ENCODE peak calls at places on chromosome 17, in four cellular contexts. One of them, this sample, is unnamed.
A peak's percentile ranks its signal among the peaks of the same experiment; 100 is the strongest.

GRCh38 chr17:72572604-72573491 is 452.0 kb downstream of the SOX9 start:
- DNase-seq in CD8-positive, alpha-beta T cell: no peak
- DNase-seq in heart right ventricle: no peak
- DNase-seq in right cardiac atrium: no peak
- DNase-seq in this sample: no peak

GRCh38 chr17:66006654-66007053 is 185.3 kb downstream of the CEP112 start:
- DNase-seq in CD8-positive, alpha-beta T cell: no peak
- DNase-seq in heart right ventricle: no peak
- DNase-seq in right cardiac atrium: no peak
- DNase-seq in this sample: no peak

GRCh38 chr17:58527949-58528348 is 13.5 kb upstream of the MTMR4 start:
- DNase-seq in heart right ventricle: no peak
- DNase-seq in right cardiac atrium: no peak
- DNase-seq in CD8-positive, alpha-beta T cell: no peak
- DNase-seq in this sample: no peak

GRCh38 chr17:34121311-34121710 is 133.8 kb upstream of the CCL2 start:
- DNase-seq in CD8-positive, alpha-beta T cell: no peak
- DNase-seq in right cardiac atrium: no peak
- DNase-seq in heart right ventricle: no peak
- DNase-seq in this sample: no peak

GRCh38 chr17:2800367-2800766 is 4.1 kb downstream of the RAP1GAP2 start:
- DNase-seq in CD8-positive, alpha-beta T cell: no peak
- DNase-seq in heart right ventricle: no peak
- DNase-seq in right cardiac atrium: peak; percentile 21
- DNase-seq in this sample: no peak

GRCh38 chr17:75319818-75320691 is 30.8 kb upstream of the SLC25A19 start:
- DNase-seq in right cardiac atrium: no peak
- DNase-seq in heart right ventricle: no peak
- DNase-seq in CD8-positive, alpha-beta T cell: no peak
- DNase-seq in this sample: no peak

GRCh38 chr17:7132511-7133094 is 18.0 kb upstream of the ASGR2 start:
- DNase-seq in right cardiac atrium: no peak
- DNase-seq in CD8-positive, alpha-beta T cell: peak; percentile 28
- DNase-seq in heart right ventricle: no peak
- DNase-seq in this sample: peak; percentile 58

GRCh38 chr17:20779521-20779920 is 200.0 kb downstream of the CDRT15L2 start:
- DNase-seq in heart right ventricle: no peak
- DNase-seq in CD8-positive, alpha-beta T cell: no peak
- DNase-seq in right cardiac atrium: no peak
- DNase-seq in this sample: no peak

GRCh38 chr17:35804658-35805192 is 4.6 kb upstream of the TAF15 start:
- DNase-seq in right cardiac atrium: no peak
- DNase-seq in heart right ventricle: no peak
- DNase-seq in CD8-positive, alpha-beta T cell: no peak
- DNase-seq in this sample: no peak

GRCh38 chr17:64504769-64505319 is 1.2 kb downstream of the DDX5 start:
- DNase-seq in CD8-positive, alpha-beta T cell: no peak
- DNase-seq in heart right ventricle: no peak
- DNase-seq in right cardiac atrium: no peak
- DNase-seq in this sample: no peak

GRCh38 chr17:27396941-27397340 is 59.3 kb upstream of the KSR1 start:
- DNase-seq in CD8-positive, alpha-beta T cell: no peak
- DNase-seq in heart right ventricle: no peak
- DNase-seq in right cardiac atrium: no peak
- DNase-seq in this sample: no peak

DNA sequence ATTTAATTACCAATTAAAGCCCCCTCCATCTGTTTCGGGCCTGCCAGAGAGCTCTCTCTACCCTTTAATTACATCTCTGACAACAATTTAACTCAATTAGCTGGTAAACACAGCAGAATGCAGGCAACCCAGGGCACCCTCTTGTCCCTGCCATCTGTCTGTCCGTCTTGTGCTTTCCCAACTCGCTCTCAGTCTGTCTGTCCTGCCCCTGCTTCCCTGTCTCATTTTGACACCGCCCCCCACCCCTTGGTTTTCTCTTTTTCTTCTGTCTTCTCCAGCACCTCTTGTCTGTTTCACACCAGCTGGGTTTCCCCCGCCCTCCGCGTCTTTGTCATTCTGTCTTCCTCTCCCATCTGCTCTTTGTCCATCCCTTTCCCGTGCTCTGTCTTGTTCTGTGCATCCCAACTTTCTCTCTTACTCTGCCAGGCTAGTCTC is 32.8 kb downstream of the CDK5RAP3 start:
- DNase-seq in heart right ventricle: no peak
- DNase-seq in CD8-positive, alpha-beta T cell: no peak
- DNase-seq in right cardiac atrium: no peak
- DNase-seq in this sample: no peak
- H3K4me3 ChIP-seq in heart right ventricle: no peak overlapping the region
- H3K4me3 ChIP-seq in CD8-positive, alpha-beta T cell: no peak overlapping the region
- H3K4me3 ChIP-seq in right cardiac atrium: no peak overlapping the region
- H3K4me3 ChIP-seq in this sample: no peak overlapping the region

GRCh38 chr17:50207792-50208567 is 6.5 kb upstream of the COL1A1 start:
- DNase-seq in right cardiac atrium: no peak
- DNase-seq in heart right ventricle: no peak
- DNase-seq in CD8-positive, alpha-beta T cell: no peak
- DNase-seq in this sample: no peak
- H3K4me1 ChIP-seq in right cardiac atrium: peaks cover 2% of the 10 kb centered on the region
- H3K4me1 ChIP-seq in heart right ventricle: peaks cover 83% of the 10 kb centered on the region
- H3K4me1 ChIP-seq in CD8-positive, alpha-beta T cell: peaks cover 10% of the 10 kb centered on the region
- H3K4me1 ChIP-seq in this sample: no peaks in the 10 kb centered on the region

GRCh38 chr17:50210249-50211225 is 9.1 kb upstream of the COL1A1 start:
- DNase-seq in heart right ventricle: peak; percentile 72
- DNase-seq in right cardiac atrium: peak; percentile 88
- DNase-seq in CD8-positive, alpha-beta T cell: no peak
- DNase-seq in this sample: no peak
- H3K27ac ChIP-seq in heart right ventricle: peak overlapping the region; percentile 82
- H3K27ac ChIP-seq in right cardiac atrium: peak overlapping the region; percentile 80
- H3K27ac ChIP-seq in CD8-positive, alpha-beta T cell: no peak overlapping the region
- H3K27ac ChIP-seq in this sample: peak overlapping the region; percentile 37

GRCh38 chr17:1765576-1765975 is 3.7 kb downstream of the SERPINF1 start:
- DNase-seq in CD8-positive, alpha-beta T cell: no peak
- DNase-seq in heart right ventricle: no peak
- DNase-seq in right cardiac atrium: no peak
- DNase-seq in this sample: no peak

GRCh38 chr17:1759529-1759928 is 2.3 kb upstream of the SERPINF1 start:
- DNase-seq in CD8-positive, alpha-beta T cell: no peak
- DNase-seq in right cardiac atrium: no peak
- DNase-seq in heart right ventricle: no peak
- DNase-seq in this sample: no peak

GRCh38 chr17:1762906-1763829 is 1.3 kb downstream of the SERPINF1 start:
- DNase-seq in heart right ventricle: peak; percentile 50
- DNase-seq in CD8-positive, alpha-beta T cell: no peak
- DNase-seq in right cardiac atrium: peak; percentile 74
- DNase-seq in this sample: peak; percentile 86

GRCh38 chr17:1764274-1764673 is 2.4 kb downstream of the SERPINF1 start:
- DNase-seq in CD8-positive, alpha-beta T cell: peak; percentile 33
- DNase-seq in right cardiac atrium: peak; percentile 88
- DNase-seq in heart right ventricle: peak; percentile 71
- DNase-seq in this sample: peak; percentile 78

DNA sequence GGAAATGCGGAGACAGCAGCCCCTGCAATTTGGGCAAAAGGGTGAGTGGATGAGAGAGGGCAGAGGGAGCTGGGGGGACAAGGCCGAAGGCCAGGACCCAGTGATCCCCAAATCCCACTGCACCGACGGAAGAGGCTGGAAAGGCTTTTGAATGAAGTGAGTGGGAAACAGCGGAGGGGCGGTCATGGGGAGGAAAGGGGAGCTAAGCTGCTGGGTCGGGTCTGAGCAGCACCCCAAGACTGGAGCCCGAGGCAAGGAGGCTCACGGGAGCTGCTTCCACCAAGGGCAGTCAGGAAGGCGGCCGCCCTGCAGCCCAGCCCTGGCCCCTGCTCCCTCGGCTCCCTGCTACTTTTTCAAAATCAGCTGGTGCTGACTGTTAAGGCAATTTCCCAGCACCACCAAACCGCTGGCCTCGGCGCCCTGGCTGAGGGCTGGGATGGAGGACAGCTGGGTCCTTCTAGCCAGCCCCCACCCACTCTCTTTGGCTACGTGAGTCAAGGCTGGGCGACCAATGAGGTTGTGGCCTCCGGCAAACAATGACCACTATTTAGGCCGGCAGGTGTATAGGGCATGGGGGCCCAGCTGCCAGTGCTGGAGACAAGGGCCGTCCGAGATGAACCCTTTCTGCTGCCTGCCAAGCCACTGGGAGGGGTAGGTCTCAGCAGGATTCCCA is 509 bp downstream of the SERPINF1 start:
- DNase-seq in CD8-positive, alpha-beta T cell: no peak
- DNase-seq in heart right ventricle: peak; percentile 59
- DNase-seq in right cardiac atrium: peak; percentile 87
- DNase-seq in this sample: peak; percentile 72
- H3K4me3 ChIP-seq in CD8-positive, alpha-beta T cell: no peak overlapping the region
- H3K4me3 ChIP-seq in heart right ventricle: peak overlapping the region; percentile 53
- H3K4me3 ChIP-seq in right cardiac atrium: peak overlapping the region; percentile 59
- H3K4me3 ChIP-seq in this sample: peak overlapping the region; percentile 54

GRCh38 chr17:17822189-17822978 is 14.4 kb downstream of the SREBF1 start:
- DNase-seq in heart right ventricle: peak; percentile 74
- DNase-seq in CD8-positive, alpha-beta T cell: no peak
- DNase-seq in right cardiac atrium: peak; percentile 90
- DNase-seq in this sample: peak; percentile 74
- H3K4me1 ChIP-seq in heart right ventricle: peaks cover 82% of the 10 kb centered on the region
- H3K4me1 ChIP-seq in CD8-positive, alpha-beta T cell: peaks cover 83% of the 10 kb centered on the region
- H3K4me1 ChIP-seq in right cardiac atrium: peaks cover 19% of the 10 kb centered on the region
- H3K4me1 ChIP-seq in this sample: peaks cover 10% of the 10 kb centered on the region

This sample was measured in right lobe of liver.